ENCODE peak calls at places on chromosomes 11 and 22, in seven cellular contexts. W, A, Z, R, Q, S and H are unnamed samples.

GRCh38 chr11:35111171-35112055 is 27.6 kb upstream of the CD44 start:
- DNase-seq in R (peak), A (no peak), W (no peak), Z (peak), Q (no peak), S (peak), H (no peak)

GRCh38 chr11:127643659-127644058 is 643.1 kb upstream of the KIRREL3 start:
- DNase-seq in Z (no peak), Q (no peak), W (no peak), A (no peak), S (no peak), R (no peak), H (no peak)

GRCh38 chr11:27392715-27393114 is 29.7 kb upstream of the CCDC34 start:
- DNase-seq in S (peak), A (peak), Z (peak), W (no peak), R (no peak), Q (no peak), H (no peak)

GRCh38 chr11:83002047-83002446 is 69.7 kb downstream of the RAB30 start:
- DNase-seq in Q (no peak), Z (no peak), S (no peak), R (no peak), A (no peak), W (no peak), H (no peak)

GRCh38 chr22:29559853-29560252 is 6.3 kb upstream of the THOC5 start:
- DNase-seq in S (no peak), R (no peak), Z (no peak), Q (no peak), W (no peak), A (no peak), H (no peak)

GRCh38 chr22:17411213-17411612 is 42.0 kb downstream of the CECR2 start:
- DNase-seq in Z (no peak), R (no peak), A (no peak), Q (no peak), W (peak), S (no peak), H (no peak)

GRCh38 chr11:111586305-111586915 is 15.8 kb upstream of the SIK2 start:
- DNase-seq in A (peak), R (no peak), Z (peak), W (no peak), Q (no peak), S (peak), H (peak)

GRCh38 chr11:93131709-93132108 is 66.1 kb downstream of the SLC36A4 start:
- DNase-seq in R (no peak), W (no peak), A (peak), Z (peak), S (no peak), Q (no peak), H (no peak)

GRCh38 chr11:78551066-78551465 is 23.6 kb downstream of the NARS2 start:
- DNase-seq in A (no peak), S (no peak), R (no peak), Q (no peak), W (no peak), Z (no peak), H (no peak)

GRCh38 chr11:129846508-129847335 is 31.1 kb downstream of the TMEM45B start:
- DNase-seq in W (no peak), A (peak), Q (no peak), Z (no peak), R (no peak), S (peak), H (no peak)

GRCh38 chr22:49303061-49303735 is 524.5 kb downstream of the BRD1 start:
- DNase-seq in A (no peak), S (no peak), Z (no peak), W (no peak), R (peak), Q (peak), H (no peak)

GRCh38 chr11:36488096-36488495 is 22.0 kb downstream of the TRAF6 start:
- DNase-seq in A (no peak), S (no peak), R (no peak), Q (no peak), Z (no peak), W (no peak), H (no peak)

GRCh38 chr11:11841121-11841604 is 609 bp upstream of the USP47 start:
- DNase-seq in W (peak), Z (no peak), A (peak), R (no peak), Q (no peak), S (no peak), H (peak)

GRCh38 chr11:76578655-76579046 is 91.9 kb downstream of the LRRC32 start:
- DNase-seq in Q (peak), Z (peak), R (peak), W (peak), S (no peak), A (no peak), H (no peak)

GRCh38 chr11:9076046-9076445 is 15.4 kb downstream of the SCUBE2 start:
- DNase-seq in Z (no peak), W (no peak), S (no peak), A (no peak), Q (no peak), R (no peak), H (no peak)

GRCh38 chr22:20393705-20394476 is at the start of gene ZNF74:
- DNase-seq in R (peak), W (peak), A (peak), Q (peak), S (peak), Z (peak), H (peak)
- TF ChIP-seq POLR2A in R (peak), W (peak), A (peak), Q (no peak), S (peak), Z (peak), H (peak)

GRCh38 chr22:43000441-43001175 is 14.3 kb downstream of the PACSIN2 start:
- DNase-seq in Q (no peak), S (peak), R (peak), Z (no peak), W (no peak), A (no peak), H (no peak)
- H3K27ac ChIP-seq in Q (peak), S (peak), R (no peak), Z (peak), W (no peak), A (peak), H (no peak)

GRCh38 chr22:37809672-37810333 is 2.1 kb downstream of the GCAT start:
- DNase-seq in R (no peak), Z (no peak), S (no peak), A (no peak), Q (no peak), W (no peak), H (peak)
- TF ChIP-seq POLR2A in R (no peak), Z (no peak), S (no peak), A (peak), Q (no peak), W (no peak), H (peak)

GRCh38 chr22:36369922-36370781 is 17.6 kb downstream of the MYH9 start:
- DNase-seq in Q (peak), W (no peak), A (peak), R (peak), S (peak), Z (peak), H (peak)
- H3K27ac ChIP-seq in Q (peak), W (peak), A (peak), R (peak), S (peak), Z (peak), H (peak)

GRCh38 chr11:269146-269890 is 8.9 kb upstream of the NLRP6 start:
- DNase-seq in R (no peak), Z (no peak), S (no peak), Q (peak), A (peak), W (no peak), H (no peak)
- TF ChIP-seq POLR2A in R (no peak), Z (no peak), S (no peak), Q (peak), A (no peak), W (no peak), H (no peak)

GRCh38 chr22:46753360-46753759 is 9.1 kb upstream of the TBC1D22A start:
- DNase-seq in S (no peak), A (no peak), R (no peak), Q (no peak), Z (no peak), W (no peak), H (no peak)
- H3K27ac ChIP-seq in S (peak), A (peak), R (peak), Q (peak), Z (peak), W (peak), H (peak)

GRCh38 chr22:36323855-36324331 is 63.9 kb downstream of the MYH9 start:
- DNase-seq in A (no peak), R (no peak), Z (no peak), S (no peak), Q (no peak), W (peak), H (no peak)
- TF ChIP-seq POLR2A in A (no peak), R (no peak), Z (no peak), S (no peak), Q (no peak), W (no peak), H (no peak)